ENCODE peak calls at places on chromosomes 2 and 18, in six cellular contexts. W is body of pancreas; X is cardiac muscle cell; K is upper lobe of right lung; O is naive thymus-derived CD4-positive, alpha-beta T cell; I is CD4-positive, alpha-beta memory T cell. T is an unnamed sample.

GRCh38 chr18:48194787-48195186 is 214.4 kb downstream of the ZBTB7C start:
- DNase-seq in W (no peak), O (no peak), K (no peak), X (no peak), I (no peak), T (no peak)

GRCh38 chr2:186183406-186183805 is 302.7 kb upstream of the ZC3H15 start:
- DNase-seq in O (no peak), W (no peak), X (no peak), K (no peak), I (no peak), T (no peak)

GRCh38 chr2:196801986-196802385 is 2.5 kb upstream of the GTF3C3 start:
- DNase-seq in O (no peak), W (no peak), X (no peak), I (no peak), K (no peak), T (no peak)

GRCh38 chr18:22169011-22169888 is at the start of gene GATA6:
- DNase-seq in X (peak; percentile 96), I (peak; percentile 12), W (peak; percentile 98), O (peak; percentile 31), K (peak; percentile 96), T (peak; percentile 96)

GRCh38 chr18:67300498-67300897 is 216.0 kb downstream of the DSEL start:
- DNase-seq in W (no peak), O (no peak), X (no peak), I (peak; percentile 36), K (no peak), T (no peak)

GRCh38 chr2:239818531-239819011 is 206.6 kb downstream of the NDUFA10 start:
- DNase-seq in I (no peak), K (peak; percentile 48), W (no peak), O (no peak), X (no peak), T (peak; percentile 12)

GRCh38 chr2:180625006-180625844 is 355.2 kb upstream of the UBE2E3 start:
- DNase-seq in O (no peak), W (no peak), I (no peak), K (no peak), X (no peak), T (no peak)

GRCh38 chr2:102703748-102704147 is 58.1 kb upstream of the TMEM182 start:
- DNase-seq in K (no peak), I (no peak), O (no peak), X (peak; percentile 59), W (no peak), T (no peak)

GRCh38 chr2:165697727-165698620 is 96.1 kb downstream of the GALNT3 start:
- DNase-seq in X (no peak), K (no peak), W (no peak), O (no peak), I (no peak), T (no peak)

GRCh38 chr2:28322887-28323483 is 69.7 kb upstream of the FOSL2 start:
- DNase-seq in K (no peak), I (no peak), W (no peak), O (no peak), X (no peak), T (no peak)

GRCh38 chr18:49563130-49563540 is 1.3 kb downstream of the LIPG start:
- DNase-seq in X (no peak), O (no peak), W (no peak), K (no peak), I (no peak), T (no peak)

GRCh38 chr18:55999641-56000040 is 411.6 kb upstream of the TCF4 start:
- DNase-seq in X (no peak), O (no peak), W (no peak), I (no peak), K (no peak), T (no peak)

GRCh38 chr2:234986866-234987720 is 35.3 kb downstream of the SH3BP4 start:
- DNase-seq in X (no peak), K (no peak), O (no peak), W (no peak), I (no peak), T (no peak)

GRCh38 chr18:55422456-55423185 is 165.4 kb downstream of the TCF4 start:
- DNase-seq in W (no peak), O (no peak), I (no peak), X (no peak), K (no peak), T (peak; percentile 67)

GRCh38 chr2:151992582-151992981 is 106.3 kb downstream of the CACNB4 start:
- DNase-seq in I (no peak), K (no peak), O (no peak), X (peak; percentile 6), W (no peak), T (no peak)

GRCh38 chr2:118991554-118991953 is 49.6 kb downstream of the MARCO start:
- DNase-seq in W (no peak), X (no peak), K (peak; percentile 21), I (no peak), O (no peak), T (no peak)

GRCh38 chr2:65416945-65417344 is 15.5 kb downstream of the SPRED2 start:
- DNase-seq in K (no peak), O (no peak), I (no peak), W (peak; percentile 88), X (no peak), T (no peak)

DNA sequence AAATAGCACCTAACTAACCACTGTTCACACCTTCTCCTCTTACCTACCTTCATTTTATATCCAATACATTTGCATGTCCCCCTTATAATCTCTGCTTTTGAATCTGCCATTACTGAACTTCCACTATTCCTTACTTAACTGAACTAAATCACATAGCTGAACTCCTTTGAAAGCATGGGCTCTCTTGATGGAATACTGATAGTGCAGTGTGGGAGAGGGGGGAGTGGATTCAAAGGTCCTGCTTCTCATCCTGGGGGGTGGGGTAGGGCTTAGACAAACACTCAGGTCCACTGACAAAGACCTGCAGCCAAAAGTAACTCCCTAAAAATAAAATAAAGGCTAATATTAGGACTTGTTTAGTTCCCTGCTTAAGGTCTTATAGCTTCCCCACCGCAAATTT is 8.6 kb downstream of the MCEE start:
- DNase-seq in W (no peak), K (no peak), O (no peak), I (no peak), X (no peak), T (no peak)
- H3K36me3 ChIP-seq in W (peaks cover 11% of the 10 kb centered on the region), K (peaks cover 42% of the 10 kb centered on the region), O (peaks cover 21% of the 10 kb centered on the region), I (no peaks in the 10 kb centered on the region), X (peaks cover 21% of the 10 kb centered on the region), T (no peaks in the 10 kb centered on the region)

DNA sequence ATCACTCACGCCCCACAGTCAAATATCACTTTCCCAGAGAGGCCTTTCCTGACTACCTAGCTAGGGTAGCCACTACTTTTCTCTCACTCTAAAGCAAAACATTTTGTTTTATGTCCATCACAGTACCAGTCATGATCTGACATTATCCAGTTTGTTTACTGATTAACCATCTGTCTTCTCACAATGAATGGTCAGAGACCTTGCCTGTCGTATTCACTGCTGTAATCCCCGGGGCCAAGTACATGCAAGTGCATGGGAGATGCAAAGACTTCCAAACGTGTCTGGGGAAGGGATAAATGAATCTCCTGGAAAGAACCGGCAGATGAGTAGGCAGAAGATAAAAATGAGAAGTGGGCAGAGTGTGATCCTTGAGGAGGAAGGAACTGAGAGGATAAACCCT is 39.7 kb downstream of the THUMPD2 start:
- DNase-seq in X (no peak), W (no peak), I (no peak), O (no peak), K (no peak), T (no peak)
- H3K36me3 ChIP-seq in X (peaks cover 15% of the 10 kb centered on the region), W (peaks cover 14% of the 10 kb centered on the region), I (peaks cover 30% of the 10 kb centered on the region), O (peaks cover 46% of the 10 kb centered on the region), K (peaks cover 56% of the 10 kb centered on the region), T (no peaks in the 10 kb centered on the region)

GRCh38 chr18:9132628-9133027 is 4.0 kb upstream of the ANKRD12 start:
- DNase-seq in O (no peak), X (no peak), I (no peak), K (no peak), W (no peak), T (no peak)

GRCh38 chr18:9130806-9131205 is 5.8 kb upstream of the ANKRD12 start:
- DNase-seq in K (no peak), I (no peak), W (no peak), X (no peak), O (no peak), T (no peak)

GRCh38 chr18:9133225-9133624 is 3.4 kb upstream of the ANKRD12 start:
- DNase-seq in W (no peak), O (no peak), K (no peak), I (no peak), X (no peak), T (no peak)

GRCh38 chr18:9126337-9126736 is 10.2 kb upstream of the ANKRD12 start:
- DNase-seq in X (no peak), I (no peak), O (no peak), K (no peak), W (no peak), T (no peak)

DNA sequence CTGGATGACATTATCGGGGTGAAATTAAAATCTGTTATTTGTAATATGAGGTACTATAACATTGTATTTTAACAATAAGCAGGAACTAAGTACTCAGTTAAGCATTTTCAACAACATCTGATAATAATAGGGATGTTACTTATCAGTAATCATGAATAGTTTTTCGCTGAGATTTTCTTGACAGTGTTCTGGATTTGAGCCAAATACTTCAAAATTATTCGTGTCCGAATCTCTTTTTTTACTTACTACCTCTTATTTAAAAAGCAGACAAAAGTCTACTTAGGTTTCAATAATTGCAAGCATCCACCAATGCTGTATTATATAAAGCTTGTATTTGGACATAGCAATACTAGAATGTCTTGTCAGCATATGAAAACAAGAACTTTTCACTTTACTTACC is 6.4 kb upstream of the ANKRD12 start:
- DNase-seq in X (no peak), W (no peak), I (no peak), O (no peak), K (no peak), T (no peak)
- H3K36me3 ChIP-seq in X (peaks cover 65% of the 10 kb centered on the region), W (peaks cover 13% of the 10 kb centered on the region), I (peaks cover 53% of the 10 kb centered on the region), O (peaks cover 52% of the 10 kb centered on the region), K (peaks cover 77% of the 10 kb centered on the region), T (no peaks in the 10 kb centered on the region)

GRCh38 chr18:34661464-34662087 is 48.5 kb upstream of the DTNA start:
- DNase-seq in K (no peak), O (no peak), I (no peak), X (peak; percentile 59), W (no peak), T (no peak)

GRCh38 chr18:34655131-34655530 is 55.0 kb upstream of the DTNA start:
- DNase-seq in W (no peak), I (no peak), K (no peak), O (no peak), X (no peak), T (no peak)

GRCh38 chr18:34660572-34660971 is 49.5 kb upstream of the DTNA start:
- DNase-seq in I (no peak), X (no peak), W (no peak), K (no peak), O (no peak), T (no peak)

GRCh38 chr18:34658101-34658500 is 52.0 kb upstream of the DTNA start:
- DNase-seq in O (no peak), X (no peak), W (no peak), K (no peak), I (no peak), T (no peak)

GRCh38 chr18:34659579-34660517 is 50.2 kb upstream of the DTNA start:
- DNase-seq in X (peak; percentile 82), O (no peak), I (no peak), K (peak; percentile 74), W (peak; percentile 91), T (peak; percentile 83)
- H3K36me3 ChIP-seq in X (no peaks in the 10 kb centered on the region), O (no peaks in the 10 kb centered on the region), I (no peaks in the 10 kb centered on the region), K (no peaks in the 10 kb centered on the region), W (no peaks in the 10 kb centered on the region), T (no peaks in the 10 kb centered on the region)

DNA sequence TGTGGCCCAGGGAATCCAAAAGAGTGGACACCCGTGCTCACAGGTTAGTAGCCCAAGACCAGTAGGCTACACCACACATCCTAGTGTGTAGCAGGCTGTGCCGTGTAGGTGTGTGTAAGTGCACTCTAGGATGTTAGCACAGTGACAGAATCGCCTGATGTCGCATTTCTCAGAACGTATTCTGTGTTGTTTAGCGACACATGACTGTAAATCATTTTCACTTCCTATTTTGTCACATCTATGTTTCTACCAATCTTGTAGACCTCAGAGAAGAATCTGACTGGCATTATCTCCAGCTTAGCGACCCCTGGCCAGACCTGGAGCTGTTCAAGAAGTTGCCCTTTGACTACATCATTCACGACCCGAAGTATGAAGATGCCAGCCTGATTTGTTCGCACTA is 45.1 kb downstream of the NTSR2 start:
- DNase-seq in X (no peak), K (no peak), I (no peak), O (no peak), W (no peak), T (no peak)
- H3K36me3 ChIP-seq in X (peaks cover 64% of the 10 kb centered on the region), K (no peaks in the 10 kb centered on the region), I (no peaks in the 10 kb centered on the region), O (no peaks in the 10 kb centered on the region), W (peaks cover 2% of the 10 kb centered on the region), T (peaks cover 3% of the 10 kb centered on the region)

T was measured in ovary.